ENCODE peak calls at places on chromosomes 16 and 17, in nine cellular contexts. G, M, Z, U, J, B, L, X and F are unnamed samples.

GRCh38 chr17:44236444-44236991 is 17.0 kb upstream of the UBTF start:
- DNase-seq in L (no peak), Z (no peak), J (no peak), X (no peak), M (no peak), B (no peak), U (no peak), G (no peak), F (no peak)

GRCh38 chr17:71055128-71055527 is 885.8 kb downstream of the KCNJ2 start:
- DNase-seq in G (no peak), B (no peak), J (no peak), U (no peak), Z (no peak), M (no peak), L (no peak), X (no peak), F (no peak)

GRCh38 chr16:70337814-70338213 is 8.9 kb upstream of the DDX19A start:
- DNase-seq in Z (no peak), U (no peak), J (no peak), G (no peak), B (no peak), X (no peak), L (no peak), M (no peak), F (no peak)

GRCh38 chr17:35160354-35161201 is 13.0 kb downstream of the UNC45B start:
- DNase-seq in M (no peak), Z (no peak), L (no peak), X (no peak), U (no peak), G (no peak), B (no peak), J (no peak), F (no peak)

GRCh38 chr17:45977976-45978626 is 20.9 kb upstream of the STH start:
- DNase-seq in M (no peak), J (no peak), B (no peak), Z (no peak), X (no peak), L (no peak), U (peak; percentile 66), G (no peak), F (no peak)

GRCh38 chr16:78993342-78993741 is 607.2 kb downstream of the MAF start:
- DNase-seq in J (no peak), Z (no peak), L (no peak), G (no peak), X (peak; percentile 90), U (peak; percentile 76), M (no peak), B (no peak), F (no peak)

GRCh38 chr16:22743401-22743800 is 70.6 kb upstream of the HS3ST2 start:
- DNase-seq in M (no peak), Z (no peak), U (no peak), X (no peak), B (no peak), L (no peak), J (no peak), G (no peak), F (no peak)

GRCh38 chr17:78855561-78856165 is 15.0 kb upstream of the USP36 start:
- DNase-seq in G (no peak), U (no peak), B (no peak), L (no peak), J (no peak), Z (no peak), M (no peak), X (no peak), F (no peak)

GRCh38 chr16:15464401-15465186 is 30.2 kb downstream of the BMERB1 start:
- DNase-seq in G (no peak), M (no peak), X (no peak), J (no peak), B (no peak), U (no peak), Z (no peak), L (no peak), F (no peak)

GRCh38 chr17:7839890-7840260 is 5.9 kb downstream of the KDM6B start:
- DNase-seq in B (no peak), M (no peak), L (no peak), U (peak; percentile 37), X (peak; percentile 38), G (no peak), J (peak; percentile 34), Z (no peak), F (no peak)

GRCh38 chr16:46555981-46556380 is 65.2 kb downstream of the SHCBP1 start:
- DNase-seq in Z (no peak), L (no peak), X (no peak), U (no peak), J (no peak), M (no peak), B (no peak), G (no peak), F (no peak)

GRCh38 chr16:31420037-31420436 is 8.1 kb downstream of the COX6A2 start:
- DNase-seq in G (no peak), B (no peak), X (no peak), U (no peak), J (no peak), L (no peak), M (no peak), Z (no peak), F (no peak)

GRCh38 chr17:51258756-51259573 is 884 bp downstream of the MBTD1 start:
- DNase-seq in Z (peak; percentile 40), X (no peak), G (no peak), J (peak; percentile 52), L (peak; percentile 39), B (no peak), M (no peak), U (peak; percentile 72), F (peak; percentile 55)

GRCh38 chr16:86044241-86044671 is 145.3 kb downstream of the IRF8 start:
- DNase-seq in B (peak; percentile 38), J (peak; percentile 3), G (peak; percentile 4), U (peak; percentile 69), L (peak; percentile 67), M (no peak), Z (no peak), X (no peak), F (no peak)

GRCh38 chr17:74481621-74482020 is 15.2 kb downstream of the CD300A start:
- DNase-seq in X (no peak), M (no peak), L (no peak), U (no peak), G (no peak), B (no peak), Z (no peak), J (no peak), F (no peak)

GRCh38 chr17:75486151-75486550 is 29.2 kb downstream of the CASKIN2 start:
- DNase-seq in G (no peak), X (no peak), Z (no peak), B (no peak), M (no peak), U (no peak), L (no peak), J (no peak), F (no peak)